ENCODE peak calls at places on chromosomes 5 and 9, in eight cellular contexts. O is GM23338, P is HCT116, R is H1, V is K562, M is HepG2, X is GM12878, A is endothelial cell of umbilical vein. S is an unnamed sample.

GRCh38 chr5:123365163-123365562 is 58.0 kb downstream of the CEP120 start:
- DNase-seq in P (no peak), X (no peak), M (no peak), A (no peak), R (no peak), O (no peak), V (no peak), S (no peak)

GRCh38 chr9:34332370-34332964 is 3.1 kb downstream of the NUDT2 start:
- DNase-seq in O (peak; percentile 60), X (peak; percentile 12), R (no peak), V (peak; percentile 14), A (peak; percentile 67), P (peak; percentile 28), M (peak; percentile 60), S (no peak)

GRCh38 chr5:176700239-176700847 is 53.1 kb downstream of the TSPAN17 start:
- DNase-seq in R (peak; percentile 79), V (peak; percentile 46), P (no peak), M (no peak), A (peak; percentile 21), X (no peak), O (peak; percentile 70), S (no peak)

GRCh38 chr9:127871531-127871930 is 5.9 kb downstream of the AK1 start:
- DNase-seq in P (no peak), V (no peak), A (no peak), X (no peak), O (no peak), M (no peak), R (no peak), S (no peak)

GRCh38 chr5:64160196-64160595 is 5.4 kb upstream of the RNF180 start:
- DNase-seq in A (no peak), R (no peak), P (no peak), V (no peak), M (no peak), O (no peak), X (no peak), S (no peak)

GRCh38 chr9:37964740-37965081 is 60.8 kb upstream of the SLC25A51 start:
- DNase-seq in O (no peak), X (no peak), R (no peak), P (no peak), A (no peak), V (no peak), M (no peak), S (no peak)

GRCh38 chr9:98992885-98993569 is 49.3 kb downstream of the COL15A1 start:
- DNase-seq in A (no peak), O (no peak), R (no peak), V (no peak), P (no peak), X (peak; percentile 36), M (no peak), S (no peak)

GRCh38 chr9:93247892-93248291 is 64.0 kb downstream of the WNK2 start:
- DNase-seq in X (no peak), O (no peak), V (no peak), P (no peak), M (no peak), A (no peak), R (no peak), S (no peak)

GRCh38 chr5:113692466-113693204 is 179.1 kb downstream of the YTHDC2 start:
- DNase-seq in O (peak; percentile 53), X (no peak), A (no peak), M (no peak), R (no peak), V (no peak), P (no peak), S (no peak)

GRCh38 chr5:58893551-58893950 is 310.7 kb downstream of the RAB3C start:
- DNase-seq in X (no peak), P (no peak), O (no peak), M (no peak), V (no peak), A (no peak), R (no peak), S (no peak)

GRCh38 chr5:180133060-180133459 is 61.5 kb upstream of the RNF130 start:
- DNase-seq in X (no peak), A (no peak), R (peak; percentile 38), P (no peak), V (no peak), O (no peak), M (no peak), S (no peak)

GRCh38 chr5:142669479-142669878 is 16.4 kb downstream of the FGF1 start:
- DNase-seq in M (no peak), A (no peak), V (no peak), R (no peak), X (no peak), O (no peak), P (no peak), S (no peak)

GRCh38 chr5:168328804-168329203 is 37.4 kb downstream of the WWC1 start:
- DNase-seq in V (peak; percentile 20), A (no peak), M (peak; percentile 70), O (peak; percentile 81), R (peak; percentile 69), X (peak; percentile 39), P (no peak), S (no peak)

GRCh38 chr5:35360671-35361070 is 130.4 kb upstream of the PRLR start:
- DNase-seq in A (no peak), O (no peak), V (no peak), R (no peak), P (no peak), X (no peak), M (no peak), S (no peak)

GRCh38 chr5:35484241-35484640 is 133.4 kb upstream of the SPEF2 start:
- DNase-seq in X (no peak), R (no peak), P (no peak), M (no peak), V (no peak), O (no peak), A (no peak), S (no peak)

GRCh38 chr5:107517185-107517868 is 153.4 kb downstream of the EFNA5 start:
- DNase-seq in O (no peak), R (no peak), X (no peak), V (no peak), P (no peak), M (no peak), A (no peak), S (no peak)

GRCh38 chr5:45697211-45697610 is 1.0 kb upstream of the HCN1 start:
- DNase-seq in M (no peak), O (peak; percentile 21), V (no peak), A (no peak), P (no peak), R (no peak), X (no peak), S (peak; percentile 75)

GRCh38 chr5:174690256-174690655 is 34.1 kb upstream of the MSX2 start:
- DNase-seq in P (no peak), A (no peak), X (no peak), M (no peak), R (no peak), O (peak; percentile 49), V (no peak), S (no peak)

GRCh38 chr9:16029056-16029615 is 476.3 kb downstream of the CCDC171 start:
- DNase-seq in O (no peak), P (no peak), M (no peak), R (no peak), V (no peak), X (no peak), A (no peak), S (no peak)

GRCh38 chr9:124000161-124000783 is 11.3 kb upstream of the LHX2 start:
- DNase-seq in P (no peak), M (no peak), V (no peak), O (peak; percentile 24), A (no peak), X (no peak), R (peak; percentile 61), S (no peak)
- TF ChIP-seq EZH2 in P (no peak), M (peak; percentile 87), V (peak; percentile 41), O (peak; percentile 92), A (peak; percentile 89), X (no peak), R (no peak), S (peak; percentile 90)

GRCh38 chr5:127892467-127893207 is 189.4 kb downstream of the CCDC192 start:
- DNase-seq in R (no peak), M (peak; percentile 29), O (no peak), V (no peak), P (peak; percentile 59), A (peak; percentile 68), X (no peak), S (no peak)
- TF ChIP-seq POLR2AphosphoS5 in R (no peak), M (no peak), O (no peak), V (no peak), P (peak; percentile 28), A (peak; percentile 16), X (no peak), S (no peak)

GRCh38 chr9:91195372-91196012 is 166.2 kb downstream of the AUH start:
- DNase-seq in V (no peak), M (peak; percentile 28), P (no peak), A (no peak), X (no peak), O (no peak), R (peak; percentile 38), S (no peak)

GRCh38 chr9:91192379-91192775 is 169.3 kb downstream of the AUH start:
- DNase-seq in A (no peak), M (peak; percentile 30), R (peak; percentile 24), P (no peak), X (no peak), O (no peak), V (no peak), S (peak; percentile 89)

GRCh38 chr9:91191443-91192378 is 170.0 kb downstream of the AUH start:
- DNase-seq in A (no peak), O (no peak), V (no peak), P (no peak), M (no peak), X (no peak), R (peak; percentile 38), S (no peak)

GRCh38 chr9:91192785-91193657 is 168.7 kb downstream of the AUH start:
- DNase-seq in V (peak; percentile 79), M (peak; percentile 95), P (peak; percentile 97), A (peak; percentile 96), R (peak; percentile 65), O (peak; percentile 80), X (no peak), S (peak; percentile 64)

DNA sequence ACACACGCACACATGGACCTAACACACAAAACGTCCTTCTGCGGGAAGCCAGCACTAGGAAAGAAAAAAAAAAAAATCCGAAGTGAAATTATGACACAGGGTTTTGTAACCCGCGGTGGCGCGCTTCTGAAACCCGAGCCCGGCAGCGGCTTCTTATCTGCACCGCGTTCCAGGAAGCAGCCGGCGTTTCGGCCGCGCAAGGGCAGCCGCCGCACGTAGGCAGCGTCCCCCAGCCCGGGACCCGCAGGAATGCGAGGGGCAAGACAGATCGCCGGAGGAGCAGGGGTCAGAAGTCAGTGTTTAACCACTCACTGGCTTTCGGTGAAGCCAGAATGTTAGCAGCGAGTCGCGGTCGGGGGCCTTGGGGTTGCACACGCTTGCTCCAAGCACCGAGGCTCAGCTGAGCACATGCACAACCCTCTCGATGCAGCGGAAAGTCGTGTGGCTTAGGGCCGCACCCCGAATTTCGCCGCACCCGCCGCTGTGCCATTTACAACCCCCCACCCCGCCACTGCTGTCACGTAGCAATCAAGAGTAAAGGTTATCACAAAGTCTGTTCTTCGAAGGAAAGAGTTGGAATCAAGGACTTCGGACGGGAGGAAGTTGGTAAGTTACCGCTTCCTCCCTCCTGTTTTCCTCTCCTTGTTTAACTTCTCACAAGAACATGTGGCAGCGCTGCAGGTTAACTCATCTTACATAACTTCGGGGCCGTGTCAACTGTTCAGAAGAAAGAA is 167.9 kb downstream of the AUH start:
- DNase-seq in V (peak; percentile 80), X (no peak), M (peak; percentile 93), O (peak; percentile 90), R (peak; percentile 80), A (peak; percentile 94), P (peak; percentile 64), S (no peak)
- TF ChIP-seq EZH2 in V (no peak), X (no peak), M (no peak), O (no peak), R (peak; percentile 69), A (no peak), P (no peak), S (no peak)

GRCh38 chr9:79189511-79189924 is 382.2 kb upstream of the TLE4 start:
- DNase-seq in M (no peak), P (no peak), A (no peak), V (no peak), X (no peak), O (no peak), R (no peak), S (no peak)
- TF ChIP-seq POLR2AphosphoS5 in M (no peak), P (no peak), A (no peak), V (no peak), X (no peak), O (no peak), R (no peak), S (no peak)

S was measured in SK-N-MC.